ENCODE peak calls at places on chromosome X, in eight cellular contexts. One of them, this sample, is unnamed.

GRCh38 chrX:2261838-2262678 is 238.7 kb downstream of the DHRSX start:
- DNase-seq in GM04504: no peak
- DNase-seq in stimulated activated CD4-positive, alpha-beta T cell treated with anti-CD3 and anti-CD28 coated beads, TNF-alpha, amount 100 ng/mL, for 4 hours: no peak
- DNase-seq in lower lobe of right lung: no peak
- DNase-seq in hypothalamus: no peak
- DNase-seq in activated T-helper 9 cell treated with anti-CD3 and anti-CD28 coated beads, Interleukin-2, amount 50 U/mL, for 16 hours: no peak
- DNase-seq in AG09309: no peak
- DNase-seq in sciatic nerve: peak; percentile 33
- DNase-seq in this sample: no peak

GRCh38 chrX:3526084-3526483 is 179.6 kb upstream of the MXRA5 start:
- DNase-seq in GM04504: no peak
- DNase-seq in stimulated activated CD4-positive, alpha-beta T cell treated with anti-CD3 and anti-CD28 coated beads, TNF-alpha, amount 100 ng/mL, for 4 hours: no peak
- DNase-seq in lower lobe of right lung: no peak
- DNase-seq in hypothalamus: no peak
- DNase-seq in activated T-helper 9 cell treated with anti-CD3 and anti-CD28 coated beads, Interleukin-2, amount 50 U/mL, for 16 hours: no peak
- DNase-seq in AG09309: no peak
- DNase-seq in sciatic nerve: no peak
- DNase-seq in this sample: no peak

GRCh38 chrX:32877592-32877991 is 333.8 kb downstream of the DMD start:
- DNase-seq in GM04504: no peak
- DNase-seq in stimulated activated CD4-positive, alpha-beta T cell treated with anti-CD3 and anti-CD28 coated beads, TNF-alpha, amount 100 ng/mL, for 4 hours: no peak
- DNase-seq in lower lobe of right lung: no peak
- DNase-seq in hypothalamus: no peak
- DNase-seq in activated T-helper 9 cell treated with anti-CD3 and anti-CD28 coated beads, Interleukin-2, amount 50 U/mL, for 16 hours: no peak
- DNase-seq in AG09309: no peak
- DNase-seq in sciatic nerve: no peak
- DNase-seq in this sample: no peak

GRCh38 chrX:152245231-152245630 is 106.9 kb upstream of the MAGEA10 start:
- DNase-seq in GM04504: no peak
- DNase-seq in stimulated activated CD4-positive, alpha-beta T cell treated with anti-CD3 and anti-CD28 coated beads, TNF-alpha, amount 100 ng/mL, for 4 hours: no peak
- DNase-seq in lower lobe of right lung: no peak
- DNase-seq in hypothalamus: no peak
- DNase-seq in activated T-helper 9 cell treated with anti-CD3 and anti-CD28 coated beads, Interleukin-2, amount 50 U/mL, for 16 hours: no peak
- DNase-seq in AG09309: no peak
- DNase-seq in sciatic nerve: no peak
- DNase-seq in this sample: no peak

GRCh38 chrX:112677167-112677566 is 2.6 kb downstream of the LHFPL1 start:
- DNase-seq in GM04504: no peak
- DNase-seq in stimulated activated CD4-positive, alpha-beta T cell treated with anti-CD3 and anti-CD28 coated beads, TNF-alpha, amount 100 ng/mL, for 4 hours: no peak
- DNase-seq in lower lobe of right lung: no peak
- DNase-seq in hypothalamus: no peak
- DNase-seq in activated T-helper 9 cell treated with anti-CD3 and anti-CD28 coated beads, Interleukin-2, amount 50 U/mL, for 16 hours: no peak
- DNase-seq in AG09309: no peak
- DNase-seq in sciatic nerve: no peak
- DNase-seq in this sample: no peak

GRCh38 chrX:10938371-10938982 is 172.7 kb upstream of the HCCS start:
- DNase-seq in GM04504: no peak
- DNase-seq in stimulated activated CD4-positive, alpha-beta T cell treated with anti-CD3 and anti-CD28 coated beads, TNF-alpha, amount 100 ng/mL, for 4 hours: no peak
- DNase-seq in lower lobe of right lung: no peak
- DNase-seq in hypothalamus: no peak
- DNase-seq in activated T-helper 9 cell treated with anti-CD3 and anti-CD28 coated beads, Interleukin-2, amount 50 U/mL, for 16 hours: no peak
- DNase-seq in AG09309: no peak
- DNase-seq in sciatic nerve: no peak
- DNase-seq in this sample: no peak

GRCh38 chrX:78168065-78168464 is 28.6 kb upstream of the TAF9B start:
- DNase-seq in GM04504: no peak
- DNase-seq in stimulated activated CD4-positive, alpha-beta T cell treated with anti-CD3 and anti-CD28 coated beads, TNF-alpha, amount 100 ng/mL, for 4 hours: no peak
- DNase-seq in lower lobe of right lung: no peak
- DNase-seq in hypothalamus: no peak
- DNase-seq in activated T-helper 9 cell treated with anti-CD3 and anti-CD28 coated beads, Interleukin-2, amount 50 U/mL, for 16 hours: no peak
- DNase-seq in AG09309: no peak
- DNase-seq in sciatic nerve: no peak
- DNase-seq in this sample: no peak

GRCh38 chrX:140762061-140762460 is 52.5 kb downstream of the LINC00632 start:
- DNase-seq in GM04504: peak; percentile 28
- DNase-seq in stimulated activated CD4-positive, alpha-beta T cell treated with anti-CD3 and anti-CD28 coated beads, TNF-alpha, amount 100 ng/mL, for 4 hours: no peak
- DNase-seq in lower lobe of right lung: no peak
- DNase-seq in hypothalamus: no peak
- DNase-seq in activated T-helper 9 cell treated with anti-CD3 and anti-CD28 coated beads, Interleukin-2, amount 50 U/mL, for 16 hours: no peak
- DNase-seq in AG09309: no peak
- DNase-seq in sciatic nerve: peak; percentile 66
- DNase-seq in this sample: no peak

GRCh38 chrX:115525486-115525885 is 35.5 kb upstream of the PLS3 start:
- DNase-seq in GM04504: no peak
- DNase-seq in stimulated activated CD4-positive, alpha-beta T cell treated with anti-CD3 and anti-CD28 coated beads, TNF-alpha, amount 100 ng/mL, for 4 hours: no peak
- DNase-seq in lower lobe of right lung: peak; percentile 54
- DNase-seq in hypothalamus: no peak
- DNase-seq in activated T-helper 9 cell treated with anti-CD3 and anti-CD28 coated beads, Interleukin-2, amount 50 U/mL, for 16 hours: no peak
- DNase-seq in AG09309: no peak
- DNase-seq in sciatic nerve: no peak
- DNase-seq in this sample: no peak

GRCh38 chrX:20361081-20361889 is 94.6 kb upstream of the RPS6KA3 start:
- DNase-seq in GM04504: no peak
- DNase-seq in stimulated activated CD4-positive, alpha-beta T cell treated with anti-CD3 and anti-CD28 coated beads, TNF-alpha, amount 100 ng/mL, for 4 hours: no peak
- DNase-seq in lower lobe of right lung: peak; percentile 48
- DNase-seq in hypothalamus: no peak
- DNase-seq in activated T-helper 9 cell treated with anti-CD3 and anti-CD28 coated beads, Interleukin-2, amount 50 U/mL, for 16 hours: no peak
- DNase-seq in AG09309: no peak
- DNase-seq in sciatic nerve: no peak
- DNase-seq in this sample: no peak

GRCh38 chrX:45824471-45824870 is 623.8 kb upstream of the DIPK2B start:
- DNase-seq in GM04504: peak; percentile 78
- DNase-seq in stimulated activated CD4-positive, alpha-beta T cell treated with anti-CD3 and anti-CD28 coated beads, TNF-alpha, amount 100 ng/mL, for 4 hours: no peak
- DNase-seq in lower lobe of right lung: no peak
- DNase-seq in hypothalamus: no peak
- DNase-seq in activated T-helper 9 cell treated with anti-CD3 and anti-CD28 coated beads, Interleukin-2, amount 50 U/mL, for 16 hours: peak; percentile 36
- DNase-seq in AG09309: peak; percentile 81
- DNase-seq in sciatic nerve: no peak
- DNase-seq in this sample: peak; percentile 27

GRCh38 chrX:7205037-7205577 is 57.2 kb upstream of the PUDP start:
- DNase-seq in GM04504: no peak
- DNase-seq in stimulated activated CD4-positive, alpha-beta T cell treated with anti-CD3 and anti-CD28 coated beads, TNF-alpha, amount 100 ng/mL, for 4 hours: no peak
- DNase-seq in lower lobe of right lung: no peak
- DNase-seq in hypothalamus: no peak
- DNase-seq in activated T-helper 9 cell treated with anti-CD3 and anti-CD28 coated beads, Interleukin-2, amount 50 U/mL, for 16 hours: no peak
- DNase-seq in AG09309: no peak
- DNase-seq in sciatic nerve: no peak
- DNase-seq in this sample: no peak

GRCh38 chrX:103520391-103520790 is 1.1 kb upstream of the RAB40A start:
- DNase-seq in GM04504: no peak
- DNase-seq in stimulated activated CD4-positive, alpha-beta T cell treated with anti-CD3 and anti-CD28 coated beads, TNF-alpha, amount 100 ng/mL, for 4 hours: no peak
- DNase-seq in lower lobe of right lung: no peak
- DNase-seq in hypothalamus: no peak
- DNase-seq in activated T-helper 9 cell treated with anti-CD3 and anti-CD28 coated beads, Interleukin-2, amount 50 U/mL, for 16 hours: no peak
- DNase-seq in AG09309: no peak
- DNase-seq in sciatic nerve: no peak
- DNase-seq in this sample: no peak

GRCh38 chrX:71253253-71254091 is 468 bp downstream of the ZMYM3 start:
- DNase-seq in GM04504: peak; percentile 2
- DNase-seq in stimulated activated CD4-positive, alpha-beta T cell treated with anti-CD3 and anti-CD28 coated beads, TNF-alpha, amount 100 ng/mL, for 4 hours: no peak
- DNase-seq in lower lobe of right lung: peak; percentile 47
- DNase-seq in hypothalamus: peak; percentile 1
- DNase-seq in activated T-helper 9 cell treated with anti-CD3 and anti-CD28 coated beads, Interleukin-2, amount 50 U/mL, for 16 hours: no peak
- DNase-seq in AG09309: no peak
- DNase-seq in sciatic nerve: no peak
- DNase-seq in this sample: no peak

GRCh38 chrX:15523088-15523487 is 22.5 kb downstream of the BMX start:
- DNase-seq in GM04504: no peak
- DNase-seq in stimulated activated CD4-positive, alpha-beta T cell treated with anti-CD3 and anti-CD28 coated beads, TNF-alpha, amount 100 ng/mL, for 4 hours: no peak
- DNase-seq in lower lobe of right lung: no peak
- DNase-seq in hypothalamus: no peak
- DNase-seq in activated T-helper 9 cell treated with anti-CD3 and anti-CD28 coated beads, Interleukin-2, amount 50 U/mL, for 16 hours: no peak
- DNase-seq in AG09309: no peak
- DNase-seq in sciatic nerve: no peak
- DNase-seq in this sample: no peak

GRCh38 chrX:3651272-3651671 is 62.2 kb downstream of the PRKX start:
- DNase-seq in GM04504: peak; percentile 4
- DNase-seq in stimulated activated CD4-positive, alpha-beta T cell treated with anti-CD3 and anti-CD28 coated beads, TNF-alpha, amount 100 ng/mL, for 4 hours: no peak
- DNase-seq in lower lobe of right lung: no peak
- DNase-seq in hypothalamus: no peak
- DNase-seq in activated T-helper 9 cell treated with anti-CD3 and anti-CD28 coated beads, Interleukin-2, amount 50 U/mL, for 16 hours: no peak
- DNase-seq in AG09309: no peak
- DNase-seq in sciatic nerve: no peak
- DNase-seq in this sample: no peak

GRCh38 chrX:95754411-95754810 is 930.2 kb upstream of the DIAPH2 start:
- DNase-seq in GM04504: no peak
- DNase-seq in stimulated activated CD4-positive, alpha-beta T cell treated with anti-CD3 and anti-CD28 coated beads, TNF-alpha, amount 100 ng/mL, for 4 hours: no peak
- DNase-seq in lower lobe of right lung: no peak
- DNase-seq in hypothalamus: no peak
- DNase-seq in activated T-helper 9 cell treated with anti-CD3 and anti-CD28 coated beads, Interleukin-2, amount 50 U/mL, for 16 hours: no peak
- DNase-seq in AG09309: no peak
- DNase-seq in sciatic nerve: no peak
- DNase-seq in this sample: no peak

GRCh38 chrX:129577473-129577872 is 37.4 kb downstream of the OCRL start:
- DNase-seq in GM04504: peak; percentile 53
- DNase-seq in stimulated activated CD4-positive, alpha-beta T cell treated with anti-CD3 and anti-CD28 coated beads, TNF-alpha, amount 100 ng/mL, for 4 hours: no peak
- DNase-seq in lower lobe of right lung: no peak
- DNase-seq in hypothalamus: no peak
- DNase-seq in activated T-helper 9 cell treated with anti-CD3 and anti-CD28 coated beads, Interleukin-2, amount 50 U/mL, for 16 hours: no peak
- DNase-seq in AG09309: peak; percentile 32
- DNase-seq in sciatic nerve: no peak
- DNase-seq in this sample: no peak

GRCh38 chrX:15946783-15947550 is 92.4 kb upstream of the AP1S2 start:
- DNase-seq in GM04504: peak; percentile 86
- DNase-seq in stimulated activated CD4-positive, alpha-beta T cell treated with anti-CD3 and anti-CD28 coated beads, TNF-alpha, amount 100 ng/mL, for 4 hours: no peak
- DNase-seq in lower lobe of right lung: no peak
- DNase-seq in hypothalamus: no peak
- DNase-seq in activated T-helper 9 cell treated with anti-CD3 and anti-CD28 coated beads, Interleukin-2, amount 50 U/mL, for 16 hours: no peak
- DNase-seq in AG09309: peak; percentile 59
- DNase-seq in sciatic nerve: no peak
- DNase-seq in this sample: no peak